ENCODE peak calls at places on chromosomes 11 and 22, in four cellular contexts. One of them, this sample, is unnamed.

GRCh38 chr11:109490953-109491733 is 69.2 kb downstream of the C11orf87 start:
- DNase-seq in brain microvascular endothelial cell: peak
- DNase-seq in CD8-positive, alpha-beta T cell: no peak
- DNase-seq in WERI-Rb-1: no peak
- DNase-seq in this sample: no peak

GRCh38 chr11:8033312-8033715 is 46.2 kb downstream of the EIF3F start:
- DNase-seq in brain microvascular endothelial cell: peak
- DNase-seq in CD8-positive, alpha-beta T cell: peak
- DNase-seq in WERI-Rb-1: peak
- DNase-seq in this sample: peak

GRCh38 chr11:130001491-130002351 is 914 bp downstream of the PRDM10 start:
- DNase-seq in brain microvascular endothelial cell: peak
- DNase-seq in CD8-positive, alpha-beta T cell: peak
- DNase-seq in WERI-Rb-1: peak
- DNase-seq in this sample: peak

GRCh38 chr11:118988280-118988679 is 9.7 kb upstream of the CENATAC start:
- DNase-seq in brain microvascular endothelial cell: no peak
- DNase-seq in CD8-positive, alpha-beta T cell: no peak
- DNase-seq in WERI-Rb-1: peak
- DNase-seq in this sample: no peak

GRCh38 chr11:131671320-131671719 is 300.9 kb downstream of the NTM start:
- DNase-seq in brain microvascular endothelial cell: no peak
- DNase-seq in CD8-positive, alpha-beta T cell: no peak
- DNase-seq in WERI-Rb-1: no peak
- DNase-seq in this sample: no peak

GRCh38 chr11:70387564-70387963 is 10.8 kb upstream of the CTTN start:
- DNase-seq in brain microvascular endothelial cell: no peak
- DNase-seq in CD8-positive, alpha-beta T cell: no peak
- DNase-seq in WERI-Rb-1: no peak
- DNase-seq in this sample: no peak

GRCh38 chr11:111759778-111760407 is 6.3 kb downstream of the PPP2R1B start:
- DNase-seq in brain microvascular endothelial cell: no peak
- DNase-seq in CD8-positive, alpha-beta T cell: no peak
- DNase-seq in WERI-Rb-1: no peak
- DNase-seq in this sample: no peak

GRCh38 chr11:13030857-13031256 is 21.7 kb downstream of the RASSF10 start:
- DNase-seq in brain microvascular endothelial cell: no peak
- DNase-seq in CD8-positive, alpha-beta T cell: no peak
- DNase-seq in WERI-Rb-1: no peak
- DNase-seq in this sample: no peak

GRCh38 chr11:2612884-2613571 is 86.8 kb downstream of the KCNQ1OT1 start:
- DNase-seq in brain microvascular endothelial cell: no peak
- DNase-seq in CD8-positive, alpha-beta T cell: no peak
- DNase-seq in WERI-Rb-1: no peak
- DNase-seq in this sample: no peak

GRCh38 chr11:117903505-117904382 is 25.5 kb downstream of the TMPRSS13 start:
- DNase-seq in brain microvascular endothelial cell: no peak
- DNase-seq in CD8-positive, alpha-beta T cell: no peak
- DNase-seq in WERI-Rb-1: no peak
- DNase-seq in this sample: no peak

GRCh38 chr11:120637131-120637530 is 125.6 kb downstream of the GRIK4 start:
- DNase-seq in brain microvascular endothelial cell: no peak
- DNase-seq in CD8-positive, alpha-beta T cell: no peak
- DNase-seq in WERI-Rb-1: no peak
- DNase-seq in this sample: no peak

GRCh38 chr11:116867619-116868018 is 30.2 kb upstream of the APOA1 start:
- DNase-seq in brain microvascular endothelial cell: no peak
- DNase-seq in CD8-positive, alpha-beta T cell: no peak
- DNase-seq in WERI-Rb-1: no peak
- DNase-seq in this sample: no peak

GRCh38 chr11:96091476-96091875 is 167.6 kb upstream of the MTMR2 start:
- DNase-seq in brain microvascular endothelial cell: no peak
- DNase-seq in CD8-positive, alpha-beta T cell: no peak
- DNase-seq in WERI-Rb-1: no peak
- DNase-seq in this sample: no peak

GRCh38 chr11:10651579-10652361 is 41.8 kb downstream of the IRAG1 start:
- DNase-seq in brain microvascular endothelial cell: no peak
- DNase-seq in CD8-positive, alpha-beta T cell: no peak
- DNase-seq in WERI-Rb-1: no peak
- DNase-seq in this sample: no peak

GRCh38 chr11:1763336-1763795 is 361 bp downstream of the CTSD start:
- DNase-seq in brain microvascular endothelial cell: no peak
- DNase-seq in CD8-positive, alpha-beta T cell: no peak
- DNase-seq in WERI-Rb-1: no peak
- DNase-seq in this sample: no peak

GRCh38 chr11:66346476-66347424 is 679 bp downstream of the B4GAT1 start:
- DNase-seq in brain microvascular endothelial cell: no peak
- DNase-seq in CD8-positive, alpha-beta T cell: no peak
- DNase-seq in WERI-Rb-1: no peak
- DNase-seq in this sample: no peak

GRCh38 chr11:69369945-69370344 is 76.0 kb downstream of the MYEOV start:
- DNase-seq in brain microvascular endothelial cell: no peak
- DNase-seq in CD8-positive, alpha-beta T cell: no peak
- DNase-seq in WERI-Rb-1: peak
- DNase-seq in this sample: no peak

GRCh38 chr22:23683545-23683944 is 7.3 kb upstream of the RGL4 start:
- DNase-seq in brain microvascular endothelial cell: no peak
- DNase-seq in CD8-positive, alpha-beta T cell: no peak
- DNase-seq in WERI-Rb-1: no peak
- DNase-seq in this sample: no peak

GRCh38 chr22:31215018-31215535 is 3.0 kb downstream of the LIMK2 start:
- DNase-seq in brain microvascular endothelial cell: no peak
- DNase-seq in CD8-positive, alpha-beta T cell: no peak
- DNase-seq in WERI-Rb-1: no peak
- DNase-seq in this sample: no peak

GRCh38 chr22:17969732-17970131 is 54.6 kb downstream of the MICAL3 start:
- DNase-seq in brain microvascular endothelial cell: peak
- DNase-seq in CD8-positive, alpha-beta T cell: no peak
- DNase-seq in WERI-Rb-1: peak
- DNase-seq in this sample: peak

GRCh38 chr22:37566903-37567798 is 6.9 kb downstream of the CDC42EP1 start:
- DNase-seq in brain microvascular endothelial cell: no peak
- DNase-seq in CD8-positive, alpha-beta T cell: peak
- DNase-seq in WERI-Rb-1: peak
- DNase-seq in this sample: peak

GRCh38 chr11:69371731-69372588 is 78.0 kb downstream of the MYEOV start:
- DNase-seq in brain microvascular endothelial cell: no peak
- DNase-seq in CD8-positive, alpha-beta T cell: no peak
- DNase-seq in WERI-Rb-1: no peak
- DNase-seq in this sample: no peak

GRCh38 chr11:99015634-99016454 is 4.9 kb upstream of the CNTN5 start:
- DNase-seq in brain microvascular endothelial cell: peak
- DNase-seq in CD8-positive, alpha-beta T cell: no peak
- DNase-seq in WERI-Rb-1: no peak
- DNase-seq in this sample: peak
- TF ChIP-seq CTCF in brain microvascular endothelial cell: peak
- TF ChIP-seq CTCF in CD8-positive, alpha-beta T cell: peak
- TF ChIP-seq CTCF in WERI-Rb-1: peak
- TF ChIP-seq CTCF in this sample: peak

DNA sequence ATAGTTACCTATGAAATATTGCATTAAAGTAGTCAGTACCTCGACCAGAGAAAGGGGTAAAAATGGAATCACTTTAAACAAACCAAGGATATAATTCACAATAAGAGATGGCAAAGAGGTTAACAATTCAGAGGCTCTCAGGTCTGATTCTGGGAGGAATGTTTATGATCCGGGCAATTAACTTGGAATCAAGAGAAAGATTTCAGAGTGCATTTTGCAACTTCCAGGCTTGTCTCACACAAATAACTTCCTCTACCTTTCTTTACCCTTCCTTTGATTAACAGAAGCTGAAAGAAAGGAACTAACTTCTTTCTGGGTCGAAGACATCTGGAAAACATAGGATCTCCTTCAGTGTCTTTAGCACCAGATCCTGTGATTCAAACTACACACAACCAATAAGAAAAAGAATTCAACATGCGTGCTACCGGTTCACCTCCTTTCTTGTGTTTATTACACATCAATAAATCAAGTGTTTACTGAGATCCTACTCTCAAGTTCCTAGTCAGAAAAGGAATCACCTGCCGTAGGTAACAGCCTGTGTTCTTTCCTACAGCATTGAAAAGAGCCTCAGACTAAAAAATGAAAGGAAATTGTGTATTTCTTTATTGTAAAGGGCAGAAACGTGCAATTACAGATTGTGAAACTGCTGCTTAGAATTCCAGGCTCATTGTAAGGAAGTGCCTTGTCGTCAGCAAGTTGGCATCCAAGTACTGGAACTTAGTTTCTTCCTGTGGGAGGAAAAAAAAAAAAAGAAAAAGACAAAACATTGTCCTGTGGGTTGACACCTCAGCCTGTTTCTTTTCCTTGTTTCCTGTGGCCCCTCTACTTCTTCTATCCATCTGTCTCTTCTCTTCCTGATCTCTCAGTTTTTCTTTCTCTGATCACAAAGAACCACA is 29.5 kb downstream of the CARD18 start:
- DNase-seq in brain microvascular endothelial cell: no peak
- DNase-seq in CD8-positive, alpha-beta T cell: no peak
- DNase-seq in WERI-Rb-1: no peak
- DNase-seq in this sample: peak
- H3K4me3 ChIP-seq in brain microvascular endothelial cell: no peak
- H3K4me3 ChIP-seq in CD8-positive, alpha-beta T cell: no peak
- H3K4me3 ChIP-seq in WERI-Rb-1: no peak
- H3K4me3 ChIP-seq in this sample: no peak

GRCh38 chr11:78499971-78500370 is 74.7 kb downstream of the NARS2 start:
- DNase-seq in brain microvascular endothelial cell: no peak
- DNase-seq in CD8-positive, alpha-beta T cell: no peak
- DNase-seq in WERI-Rb-1: no peak
- DNase-seq in this sample: peak
- TF ChIP-seq CTCF in brain microvascular endothelial cell: no peak
- TF ChIP-seq CTCF in CD8-positive, alpha-beta T cell: no peak
- TF ChIP-seq CTCF in WERI-Rb-1: no peak
- TF ChIP-seq CTCF in this sample: no peak

DNA sequence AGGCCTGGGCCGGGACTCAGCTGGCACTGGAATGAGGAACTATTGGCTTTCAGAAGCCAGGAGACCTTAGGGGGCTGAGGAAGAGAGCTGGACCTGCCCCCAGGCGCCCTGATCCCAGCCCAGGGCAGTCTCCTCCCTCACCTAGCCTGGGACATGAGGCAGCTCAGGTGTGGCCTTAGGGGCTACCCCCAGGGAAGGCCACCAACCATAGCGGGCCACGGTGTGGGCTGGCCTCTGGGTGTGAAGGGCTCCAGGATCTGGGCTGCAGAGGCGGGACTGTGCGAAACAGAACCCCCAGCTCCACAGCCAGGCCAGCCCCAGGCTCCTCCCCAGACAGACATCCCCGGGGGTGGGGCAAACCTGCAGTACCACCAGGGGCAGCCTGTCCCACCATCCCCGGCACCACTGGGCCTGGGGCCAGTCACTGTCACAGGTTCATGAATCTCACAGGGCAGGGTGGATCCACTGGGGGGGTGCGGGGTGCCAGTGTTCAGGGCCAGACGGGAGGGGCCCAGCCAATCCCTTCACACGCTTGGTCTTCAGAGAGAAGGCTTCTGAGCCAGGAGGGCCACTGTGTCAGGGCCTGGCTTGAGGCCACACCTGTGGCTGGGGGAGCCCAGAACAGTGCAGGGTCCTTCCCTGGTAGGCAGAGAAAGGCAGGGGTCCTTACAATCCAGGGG is 3.5 kb downstream of the PLXNB2 start:
- DNase-seq in brain microvascular endothelial cell: no peak
- DNase-seq in CD8-positive, alpha-beta T cell: no peak
- DNase-seq in WERI-Rb-1: peak
- DNase-seq in this sample: no peak
- H3K4me3 ChIP-seq in brain microvascular endothelial cell: no peak
- H3K4me3 ChIP-seq in CD8-positive, alpha-beta T cell: no peak
- H3K4me3 ChIP-seq in WERI-Rb-1: no peak
- H3K4me3 ChIP-seq in this sample: no peak

GRCh38 chr11:83088965-83089364 is 17.3 kb upstream of the RAB30 start:
- DNase-seq in brain microvascular endothelial cell: no peak
- DNase-seq in CD8-positive, alpha-beta T cell: no peak
- DNase-seq in WERI-Rb-1: no peak
- DNase-seq in this sample: no peak
- TF ChIP-seq CTCF in brain microvascular endothelial cell: peak
- TF ChIP-seq CTCF in CD8-positive, alpha-beta T cell: no peak
- TF ChIP-seq CTCF in WERI-Rb-1: no peak
- TF ChIP-seq CTCF in this sample: peak

GRCh38 chr11:122102426-122102825 is 13.6 kb downstream of the BLID start:
- DNase-seq in brain microvascular endothelial cell: no peak
- DNase-seq in CD8-positive, alpha-beta T cell: no peak
- DNase-seq in WERI-Rb-1: no peak
- DNase-seq in this sample: peak
- H3K4me3 ChIP-seq in brain microvascular endothelial cell: peak
- H3K4me3 ChIP-seq in CD8-positive, alpha-beta T cell: no peak
- H3K4me3 ChIP-seq in WERI-Rb-1: no peak
- H3K4me3 ChIP-seq in this sample: no peak

This sample was measured in cardiac fibroblast.